ENCODE peak calls at places on chromosomes 13 and 19, in five cellular contexts. O is HEK293T, D is GM23338, K is activated gamma-delta T cell, C is heart left ventricle. Z is an unnamed sample.
A peak's percentile ranks its signal among the peaks of the same experiment; 100 is the strongest.

GRCh38 chr13:28246891-28247290 is 108.5 kb downstream of the PAN3 start:
- DNase-seq in D (no peak), C (no peak), K (no peak), O (no peak), Z (no peak)

GRCh38 chr19:4773047-4773640 is 18.4 kb upstream of the FEM1A start:
- DNase-seq in K (no peak), O (no peak), D (no peak), C (no peak), Z (no peak)

GRCh38 chr13:20728579-20729300 is 25.2 kb downstream of the IL17D start:
- DNase-seq in K (no peak), C (no peak), O (no peak), D (no peak), Z (no peak)

GRCh38 chr13:41064493-41064892 is 3.2 kb downstream of the WBP4 start:
- DNase-seq in C (no peak), K (no peak), O (no peak), D (no peak), Z (no peak)

GRCh38 chr13:31968473-31968872 is 63.1 kb upstream of the FRY start:
- DNase-seq in C (peak; percentile 60), K (no peak), O (no peak), D (no peak), Z (no peak)

GRCh38 chr19:4174895-4175668 is 7.3 kb downstream of the SIRT6 start:
- DNase-seq in O (no peak), D (no peak), K (no peak), C (no peak), Z (no peak)

GRCh38 chr13:51856027-51856736 is 5.6 kb upstream of the CCDC70 start:
- DNase-seq in O (no peak), D (no peak), C (no peak), K (no peak), Z (no peak)

GRCh38 chr13:108812165-108812564 is 182.8 kb downstream of the MYO16 start:
- DNase-seq in D (no peak), C (no peak), O (no peak), K (no peak), Z (no peak)

GRCh38 chr13:21124853-21125252 is 51.5 kb downstream of the SKA3 start:
- DNase-seq in D (peak; percentile 50), C (no peak), O (peak; percentile 10), K (no peak), Z (no peak)

GRCh38 chr13:64441740-64442139 is 2788.4 kb downstream of the PCDH9 start:
- DNase-seq in D (no peak), K (no peak), C (no peak), O (no peak), Z (no peak)

GRCh38 chr19:51368366-51369282 is at the start of gene CLDND2:
- DNase-seq in D (no peak), O (no peak), K (no peak), C (no peak), Z (no peak)

GRCh38 chr19:18629166-18630088 is 7.4 kb upstream of the KLHL26 start:
- DNase-seq in K (no peak), C (no peak), D (no peak), O (no peak), Z (peak; percentile 63)

Z was measured in left ventricle myocardium superior.